ENCODE peak calls at places on chromosomes 16 and 17, in five cellular contexts. R is AG09319, J is BE2C, W is NCI-H748 treated with DMSO at 0.1 percent for 48 hours, K is C1 segment of cervical spinal cord. I is an unnamed sample.

GRCh38 chr17:19387921-19388521 is 1.0 kb upstream of the MFAP4 start:
- DNase-seq in K (no peak), J (no peak), W (no peak), R (peak), I (peak)

GRCh38 chr16:89023621-89024511 is 46.9 kb upstream of the CBFA2T3 start:
- DNase-seq in R (no peak), J (peak), W (no peak), K (no peak), I (no peak)

GRCh38 chr17:16342979-16343378 is 10.3 kb downstream of the CENPV start:
- DNase-seq in W (no peak), K (no peak), J (no peak), R (no peak), I (no peak)

GRCh38 chr17:46036491-46036890 is 37.4 kb downstream of the STH start:
- DNase-seq in W (no peak), J (no peak), K (no peak), R (no peak), I (no peak)

GRCh38 chr17:15981646-15982580 is 17.6 kb downstream of the ZSWIM7 start:
- DNase-seq in J (no peak), W (no peak), K (no peak), R (no peak), I (no peak)

GRCh38 chr16:57159447-57159846 is 26.4 kb downstream of the PSME3IP1 start:
- DNase-seq in J (no peak), R (no peak), W (no peak), K (no peak), I (no peak)

GRCh38 chr16:73951541-73951940 is 345.1 kb upstream of the PSMD7 start:
- DNase-seq in R (no peak), K (no peak), J (no peak), W (no peak), I (no peak)

GRCh38 chr16:65119905-65120341 is 1.9 kb downstream of the CDH11 start:
- DNase-seq in W (no peak), K (peak), R (peak), J (no peak), I (no peak)

GRCh38 chr17:27778193-27778592 is 22.1 kb downstream of the NOS2 start:
- DNase-seq in R (no peak), K (no peak), J (no peak), W (no peak), I (no peak)

GRCh38 chr17:320809-321385 is 31.7 kb downstream of the RPH3AL start:
- DNase-seq in R (no peak), J (no peak), K (no peak), W (no peak), I (no peak)

GRCh38 chr16:84932691-84933090 is 78.6 kb downstream of the ZDHHC7 start:
- DNase-seq in W (no peak), J (no peak), R (no peak), K (no peak), I (no peak)

GRCh38 chr17:50362661-50363060 is 10.3 kb downstream of the MRPL27 start:
- DNase-seq in K (no peak), R (no peak), J (no peak), W (no peak), I (no peak)

I was measured in HFF-Myc.